ENCODE peak calls at places on chromosomes 1 and 21, in four cellular contexts. Y is AG04450, P is T-helper 17 cell, N is cardiac muscle cell. X is an unnamed sample.
A peak's percentile ranks its signal among the peaks of the same experiment; 100 is the strongest.

GRCh38 chr1:13820456-13820855 is 120.5 kb downstream of the PRDM2 start:
- DNase-seq in P (no peak), N (no peak), Y (no peak), X (no peak)

GRCh38 chr1:99004270-99005141 is at the start of gene PLPPR5:
- DNase-seq in Y (no peak), N (peak; percentile 25), P (peak; percentile 11), X (no peak)

GRCh38 chr1:44571712-44572571 is 102.3 kb downstream of the TMEM53 start:
- DNase-seq in P (no peak), Y (no peak), N (peak; percentile 7), X (no peak)

GRCh38 chr1:24503003-24503751 is 541 bp downstream of the RCAN3 start:
- DNase-seq in N (no peak), Y (no peak), P (peak; percentile 43), X (no peak)

GRCh38 chr1:61375082-61375880 is 292.9 kb downstream of the NFIA start:
- DNase-seq in Y (no peak), P (no peak), N (no peak), X (no peak)

GRCh38 chr1:111739984-111740765 is 980 bp upstream of the INKA2 start:
- DNase-seq in P (no peak), Y (no peak), N (peak; percentile 78), X (no peak)

GRCh38 chr1:151005729-151006330 is 872 bp downstream of the MINDY1 start:
- DNase-seq in N (no peak), P (no peak), Y (no peak), X (no peak)

GRCh38 chr1:113811353-113811887 is 856 bp downstream of the RSBN1 start:
- DNase-seq in P (no peak), N (peak; percentile 30), Y (no peak), X (no peak)

GRCh38 chr1:12528021-12528852 is 89.8 kb downstream of the DHRS3 start:
- DNase-seq in N (peak; percentile 85), Y (no peak), P (no peak), X (no peak)

GRCh38 chr1:156430305-156430704 is 61.3 kb downstream of the RHBG start:
- DNase-seq in N (no peak), Y (no peak), P (no peak), X (no peak)

GRCh38 chr1:203593723-203594122 is 32.9 kb upstream of the ATP2B4 start:
- DNase-seq in P (peak; percentile 40), Y (no peak), N (no peak), X (no peak)

GRCh38 chr1:158496379-158496778 is 24.4 kb downstream of the OR10R2 start:
- DNase-seq in Y (no peak), N (peak; percentile 36), P (no peak), X (no peak)

GRCh38 chr1:21909787-21910503 is 27.2 kb downstream of the HSPG2 start:
- DNase-seq in N (peak; percentile 72), P (no peak), Y (no peak), X (no peak)

GRCh38 chr1:110554871-110555801 is 36.2 kb upstream of the KCNA10 start:
- DNase-seq in P (peak; percentile 35), Y (no peak), N (peak; percentile 47), X (no peak)

GRCh38 chr1:112855152-112855836 is 100.7 kb downstream of the SLC16A1 start:
- DNase-seq in N (no peak), Y (no peak), P (no peak), X (no peak)

GRCh38 chr1:172450524-172450885 is 6.6 kb upstream of the PIGC start:
- DNase-seq in P (no peak), Y (no peak), N (no peak), X (no peak)

GRCh38 chr1:214332950-214333798 is 52.2 kb downstream of the SMYD2 start:
- DNase-seq in Y (peak; percentile 39), N (peak; percentile 73), P (no peak), X (no peak)

GRCh38 chr1:21897844-21898243 is 39.3 kb downstream of the HSPG2 start:
- DNase-seq in N (no peak), Y (no peak), P (no peak), X (no peak)

GRCh38 chr1:162676087-162676486 is 43.8 kb downstream of the DDR2 start:
- DNase-seq in N (peak; percentile 53), Y (no peak), P (no peak), X (no peak)

GRCh38 chr1:71882241-71883036 is 399.9 kb downstream of the NEGR1 start:
- DNase-seq in N (no peak), P (no peak), Y (no peak), X (no peak)

GRCh38 chr1:163820748-163821147 is 499.0 kb downstream of the NUF2 start:
- DNase-seq in P (no peak), Y (no peak), N (peak; percentile 22), X (no peak)

GRCh38 chr1:243642936-243643335 is 207.1 kb downstream of the AKT3 start:
- DNase-seq in N (peak; percentile 37), Y (no peak), P (no peak), X (no peak)

GRCh38 chr1:165402517-165403111 is 42.3 kb downstream of the RXRG start:
- DNase-seq in N (no peak), Y (no peak), P (no peak), X (no peak)

GRCh38 chr21:42010507-42011493 is 640 bp upstream of the ZBTB21 start:
- DNase-seq in N (peak; percentile 13), Y (no peak), P (peak; percentile 38), X (no peak)

GRCh38 chr1:21313886-21314796 is 23.9 kb upstream of the ECE1 start:
- DNase-seq in Y (no peak), N (no peak), P (no peak), X (no peak)

GRCh38 chr1:65894738-65895605 is 102.3 kb downstream of the PDE4B start:
- DNase-seq in Y (no peak), P (no peak), N (no peak), X (no peak)

GRCh38 chr1:22712502-22713271 is 2.0 kb downstream of the EPHB2 start:
- DNase-seq in P (no peak), N (peak; percentile 34), Y (no peak), X (no peak)

GRCh38 chr1:110011527-110012041 is 22.8 kb upstream of the STRIP1 start:
- DNase-seq in P (no peak), N (peak; percentile 77), Y (peak; percentile 34), X (no peak)

GRCh38 chr21:44801468-44802395 is at the start of gene UBE2G2:
- DNase-seq in P (peak; percentile 90), N (peak; percentile 78), Y (no peak), X (no peak)

GRCh38 chr21:45411810-45412206 is 6.8 kb downstream of the COL18A1 start:
- DNase-seq in Y (no peak), N (no peak), P (no peak), X (no peak)

GRCh38 chr1:173206816-173207595 is at the start of gene TNFSF4:
- DNase-seq in N (peak; percentile 78), Y (no peak), P (no peak), X (no peak)

GRCh38 chr1:218259800-218260199 is 25.3 kb upstream of the RRP15 start:
- DNase-seq in N (peak; percentile 10), Y (no peak), P (no peak), X (no peak)

GRCh38 chr1:51276286-51276685 is 40.2 kb downstream of the RNF11 start:
- DNase-seq in P (no peak), N (no peak), Y (no peak), X (no peak)

GRCh38 chr1:84146375-84147032 is 2.4 kb downstream of the PRKACB start:
- DNase-seq in Y (peak; percentile 30), N (peak; percentile 55), P (no peak), X (no peak)